ENCODE peak calls at places on chromosome 19, in seven cellular contexts. One of them, this sample, is unnamed.
A peak's percentile ranks its signal among the peaks of the same experiment; 100 is the strongest.

GRCh38 chr19:575527-576506 is 3.4 kb downstream of the BSG start:
- DNase-seq in pancreas: peak; percentile 74
- DNase-seq in COR-L47: no peak
- DNase-seq in C1 segment of cervical spinal cord: peak; percentile 47
- DNase-seq in retina: no peak
- DNase-seq in iris pigment epithelial cell: peak; percentile 48
- DNase-seq in fibroblast of pulmonary artery: peak; percentile 52
- DNase-seq in this sample: no peak

GRCh38 chr19:49741210-49741844 is 21.8 kb downstream of the TSKS start:
- DNase-seq in iris pigment epithelial cell: peak; percentile 36
- DNase-seq in pancreas: no peak
- DNase-seq in fibroblast of pulmonary artery: no peak
- DNase-seq in COR-L47: no peak
- DNase-seq in retina: no peak
- DNase-seq in C1 segment of cervical spinal cord: no peak
- DNase-seq in this sample: no peak

GRCh38 chr19:44640518-44640917 is 3.2 kb upstream of the PVR start:
- DNase-seq in retina: no peak
- DNase-seq in fibroblast of pulmonary artery: peak; percentile 70
- DNase-seq in C1 segment of cervical spinal cord: no peak
- DNase-seq in iris pigment epithelial cell: peak; percentile 55
- DNase-seq in pancreas: no peak
- DNase-seq in COR-L47: no peak
- DNase-seq in this sample: no peak

GRCh38 chr19:3375221-3376088 is 9.1 kb downstream of the NFIC start:
- DNase-seq in fibroblast of pulmonary artery: peak; percentile 67
- DNase-seq in retina: no peak
- DNase-seq in C1 segment of cervical spinal cord: peak; percentile 79
- DNase-seq in COR-L47: no peak
- DNase-seq in pancreas: peak; percentile 96
- DNase-seq in iris pigment epithelial cell: peak; percentile 53
- DNase-seq in this sample: no peak

GRCh38 chr19:50838239-50838638 is 4.9 kb upstream of the KLK15 start:
- DNase-seq in C1 segment of cervical spinal cord: no peak
- DNase-seq in retina: no peak
- DNase-seq in pancreas: no peak
- DNase-seq in COR-L47: no peak
- DNase-seq in iris pigment epithelial cell: peak; percentile 12
- DNase-seq in fibroblast of pulmonary artery: peak; percentile 7
- DNase-seq in this sample: peak; percentile 28

GRCh38 chr19:32599736-32600157 is 18.8 kb downstream of the PDCD5 start:
- DNase-seq in C1 segment of cervical spinal cord: no peak
- DNase-seq in COR-L47: peak; percentile 41
- DNase-seq in fibroblast of pulmonary artery: peak; percentile 82
- DNase-seq in iris pigment epithelial cell: peak; percentile 70
- DNase-seq in pancreas: no peak
- DNase-seq in retina: peak; percentile 43
- DNase-seq in this sample: peak; percentile 53

GRCh38 chr19:19386373-19386869 is 19.1 kb upstream of the GATAD2A start:
- DNase-seq in C1 segment of cervical spinal cord: no peak
- DNase-seq in iris pigment epithelial cell: no peak
- DNase-seq in COR-L47: no peak
- DNase-seq in fibroblast of pulmonary artery: no peak
- DNase-seq in retina: no peak
- DNase-seq in pancreas: peak; percentile 39
- DNase-seq in this sample: no peak

GRCh38 chr19:35692010-35692409 is 12.3 kb upstream of the ZBTB32 start:
- DNase-seq in retina: no peak
- DNase-seq in iris pigment epithelial cell: no peak
- DNase-seq in COR-L47: no peak
- DNase-seq in fibroblast of pulmonary artery: no peak
- DNase-seq in pancreas: peak; percentile 63
- DNase-seq in C1 segment of cervical spinal cord: no peak
- DNase-seq in this sample: no peak

GRCh38 chr19:3642987-3643386 is 16.4 kb upstream of the CACTIN start:
- DNase-seq in pancreas: peak; percentile 72
- DNase-seq in COR-L47: no peak
- DNase-seq in retina: no peak
- DNase-seq in iris pigment epithelial cell: no peak
- DNase-seq in fibroblast of pulmonary artery: no peak
- DNase-seq in C1 segment of cervical spinal cord: no peak
- DNase-seq in this sample: no peak

GRCh38 chr19:39186391-39186790 is 10.4 kb upstream of the NCCRP1 start:
- DNase-seq in C1 segment of cervical spinal cord: no peak
- DNase-seq in iris pigment epithelial cell: no peak
- DNase-seq in pancreas: no peak
- DNase-seq in retina: no peak
- DNase-seq in fibroblast of pulmonary artery: no peak
- DNase-seq in COR-L47: no peak
- DNase-seq in this sample: no peak